ENCODE peak calls at places on chromosomes 4 and X, in seven cellular contexts. H, A, X, W, D, L and Q are unnamed samples. For H3K4me1, the result is how much of the 10 kb centered on the place peaks cover.

GRCh38 chrX:153981231-153981630 is 8.7 kb downstream of the TMEM187 start:
- DNase-seq in H (no peak), A (no peak), X (no peak), W (no peak), D (no peak), L (no peak), Q (no peak)

GRCh38 chrX:56797966-56798711 is 69.1 kb downstream of the NBDY start:
- DNase-seq in H (no peak), A (peak), X (no peak), W (no peak), D (no peak), L (no peak), Q (peak)

GRCh38 chr4:157225096-157225495 is 4.6 kb downstream of the GRIA2 start:
- DNase-seq in H (no peak), A (no peak), X (no peak), W (no peak), D (no peak), L (no peak), Q (no peak)

GRCh38 chr4:31807036-31807435 is 1086.9 kb downstream of the PCDH7 start:
- DNase-seq in H (no peak), A (no peak), X (no peak), W (no peak), D (no peak), L (no peak), Q (no peak)

GRCh38 chr4:130359537-130359936 is 1263.6 kb downstream of the C4orf33 start:
- DNase-seq in H (no peak), A (no peak), X (no peak), W (peak), D (peak), L (no peak), Q (no peak)

GRCh38 chr4:82891728-82892466 is 944 bp upstream of the SEC31A start:
- DNase-seq in H (no peak), A (no peak), X (peak), W (peak), D (peak), L (no peak), Q (no peak)

GRCh38 chrX:151724563-151725337 is 8.9 kb downstream of the FATE1 start:
- DNase-seq in H (no peak), A (no peak), X (no peak), W (no peak), D (no peak), L (no peak), Q (no peak)

GRCh38 chrX:1106478-1107210 is 105.8 kb downstream of the CRLF2 start:
- DNase-seq in H (no peak), A (no peak), X (no peak), W (no peak), D (no peak), L (no peak), Q (no peak)

GRCh38 chrX:72016881-72017783 is 106.5 kb downstream of the NHSL2 start:
- DNase-seq in H (no peak), A (no peak), X (no peak), W (no peak), D (no peak), L (no peak), Q (no peak)

GRCh38 chrX:97909245-97909644 is 1025.5 kb downstream of the RPA4 start:
- DNase-seq in H (no peak), A (no peak), X (no peak), W (no peak), D (no peak), L (no peak), Q (no peak)

GRCh38 chr4:183362916-183363542 is 40.8 kb upstream of the CLDN24 start:
- DNase-seq in H (no peak), A (no peak), X (no peak), W (peak), D (peak), L (no peak), Q (no peak)

GRCh38 chr4:149173241-149174013 is 642.2 kb downstream of the IQCM start:
- DNase-seq in H (no peak), A (no peak), X (no peak), W (peak), D (no peak), L (no peak), Q (no peak)

GRCh38 chrX:106995678-106996077 is 4.3 kb downstream of the MORC4 start:
- DNase-seq in H (no peak), A (no peak), X (no peak), W (no peak), D (no peak), L (no peak), Q (no peak)

GRCh38 chrX:148938348-148938747 is 437.9 kb downstream of the AFF2 start:
- DNase-seq in H (no peak), A (no peak), X (no peak), W (no peak), D (no peak), L (no peak), Q (no peak)

GRCh38 chrX:135112743-135113142 is 7.6 kb downstream of the ETDB start:
- DNase-seq in H (no peak), A (no peak), X (no peak), W (no peak), D (no peak), L (no peak), Q (no peak)

GRCh38 chr4:10302096-10302495 is 155.1 kb downstream of the ZNF518B start:
- DNase-seq in H (no peak), A (no peak), X (no peak), W (no peak), D (no peak), L (no peak), Q (no peak)

GRCh38 chr4:100582146-100582545 is 64.3 kb upstream of the EMCN start:
- DNase-seq in H (no peak), A (no peak), X (no peak), W (no peak), D (no peak), L (no peak), Q (no peak)

GRCh38 chr4:78165758-78166157 is 108.6 kb downstream of the FRAS1 start:
- DNase-seq in H (no peak), A (no peak), X (peak), W (no peak), D (no peak), L (no peak), Q (no peak)

GRCh38 chr4:185782523-185782922 is 29.5 kb downstream of the SORBS2 start:
- DNase-seq in H (no peak), A (no peak), X (peak), W (peak), D (no peak), L (no peak), Q (no peak)

GRCh38 chrX:13923845-13924244 is 105.8 kb downstream of the GEMIN8 start:
- DNase-seq in H (no peak), A (no peak), X (no peak), W (no peak), D (no peak), L (no peak), Q (no peak)

GRCh38 chrX:138986235-138986634 is 274.7 kb upstream of the FGF13 start:
- DNase-seq in H (no peak), A (no peak), X (no peak), W (no peak), D (no peak), L (no peak), Q (no peak)

GRCh38 chrX:72100824-72101351 is 30.8 kb downstream of the RTL5 start:
- DNase-seq in H (no peak), A (no peak), X (no peak), W (no peak), D (no peak), L (no peak), Q (peak)

GRCh38 chr4:140595065-140595464 is 26.3 kb upstream of the UCP1 start:
- DNase-seq in H (no peak), A (no peak), X (peak), W (peak), D (peak), L (no peak), Q (no peak)

GRCh38 chr4:180909279-180909678 is 1333.9 kb upstream of the TENM3 start:
- DNase-seq in H (no peak), A (no peak), X (peak), W (peak), D (peak), L (no peak), Q (no peak)

GRCh38 chrX:154019633-154020499 is at the start of gene IRAK1:
- DNase-seq in H (no peak), A (peak), X (peak), W (peak), D (peak), L (peak), Q (peak)

GRCh38 chr4:69718376-69719293 is 41.8 kb downstream of the SULT1B1 start:
- DNase-seq in H (no peak), A (no peak), X (no peak), W (peak), D (peak), L (no peak), Q (no peak)

GRCh38 chr4:159248383-159249178 is 145.7 kb downstream of the RAPGEF2 start:
- DNase-seq in H (no peak), A (no peak), X (peak), W (peak), D (no peak), L (no peak), Q (no peak)

GRCh38 chrX:152937236-152937635 is 39.4 kb downstream of the ZNF185 start:
- DNase-seq in H (no peak), A (no peak), X (no peak), W (no peak), D (no peak), L (no peak), Q (no peak)

GRCh38 chrX:77446029-77446585 is 1.1 kb upstream of the FGF16 start:
- DNase-seq in H (no peak), A (peak), X (peak), W (no peak), D (peak), L (no peak), Q (peak)

DNA sequence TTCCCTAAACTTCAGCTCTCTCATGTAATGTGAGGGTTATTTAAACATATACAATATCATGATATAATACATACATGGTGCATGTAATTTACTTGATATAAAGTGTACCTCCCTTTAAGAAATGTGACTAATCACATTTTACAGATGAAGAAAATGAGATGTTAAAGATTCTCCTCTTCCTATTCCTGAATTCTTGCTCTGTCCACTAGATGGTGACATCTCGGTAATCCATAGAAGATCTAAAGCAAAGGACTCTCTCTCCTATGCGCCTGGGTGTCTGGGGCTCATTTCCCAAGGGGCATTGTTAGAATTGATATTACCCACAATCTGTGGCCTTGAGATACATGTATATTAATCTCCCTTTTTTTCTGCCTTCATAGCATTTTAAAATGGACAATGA is 804.9 kb downstream of the RAB28 start:
- DNase-seq in H (no peak), A (no peak), X (no peak), W (no peak), D (peak), L (no peak), Q (no peak)
- TF ChIP-seq CTCF in H (no peak), A (peak), X (peak), W (no peak), D (peak), L (no peak), Q (no peak)

GRCh38 chrX:10193587-10193986 is 36.8 kb downstream of the CLCN4 start:
- DNase-seq in H (no peak), A (no peak), X (no peak), W (no peak), D (no peak), L (no peak), Q (no peak)
- H3K27ac ChIP-seq in H (no peak), A (no peak), X (no peak), W (no peak), D (no peak), L (no peak), Q (no peak)

GRCh38 chr4:26048962-26049361 is 134.9 kb downstream of the SMIM20 start:
- DNase-seq in H (no peak), A (no peak), X (no peak), W (no peak), D (no peak), L (peak), Q (no peak)

GRCh38 chr4:26048378-26048882 is 134.4 kb downstream of the SMIM20 start:
- DNase-seq in H (peak), A (no peak), X (peak), W (peak), D (no peak), L (peak), Q (no peak)

GRCh38 chr4:26050671-26051070 is 136.7 kb downstream of the SMIM20 start:
- DNase-seq in H (no peak), A (no peak), X (no peak), W (no peak), D (no peak), L (no peak), Q (no peak)

GRCh38 chr4:26050212-26050643 is 136.2 kb downstream of the SMIM20 start:
- DNase-seq in H (no peak), A (no peak), X (no peak), W (no peak), D (no peak), L (peak), Q (peak)

GRCh38 chr4:26049447-26049846 is 135.4 kb downstream of the SMIM20 start:
- DNase-seq in H (no peak), A (no peak), X (no peak), W (no peak), D (no peak), L (no peak), Q (no peak)
- H3K4me1 ChIP-seq in H (under half), A (under half), X (under half), W (under half), D (under half), L (under half), Q (under half)

DNA sequence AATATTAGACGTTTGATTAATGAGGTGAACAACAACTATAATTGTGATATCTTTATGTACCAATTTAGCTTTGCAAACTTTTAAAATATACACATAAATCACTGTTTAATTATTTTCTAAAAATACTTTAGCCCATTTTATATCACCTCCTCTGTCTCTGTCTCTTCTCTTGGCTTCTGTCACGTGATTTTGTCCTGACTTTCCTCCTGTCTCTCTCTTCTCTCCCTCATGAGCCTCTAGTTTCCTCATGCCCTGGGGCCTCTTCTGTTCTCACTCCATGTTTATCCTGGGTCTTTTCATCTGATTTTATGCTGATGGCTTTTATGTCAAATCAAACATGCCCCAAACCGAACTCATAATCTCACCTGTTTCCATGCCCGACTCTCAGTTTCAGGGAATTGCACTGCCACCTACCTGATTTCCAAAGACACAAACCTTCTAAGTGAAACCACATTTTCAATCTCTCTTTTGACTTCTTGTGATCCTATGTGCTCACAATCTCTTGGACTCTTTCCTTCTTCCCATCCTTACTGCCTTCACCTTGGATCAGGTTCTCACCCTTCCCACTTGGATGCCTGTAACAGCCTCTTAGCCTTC is 303.0 kb upstream of the GALNT7 start:
- DNase-seq in H (no peak), A (no peak), X (no peak), W (no peak), D (peak), L (no peak), Q (no peak)
- TF ChIP-seq CTCF in H (no peak), A (no peak), X (peak), W (no peak), D (peak), L (no peak), Q (no peak)

DNA sequence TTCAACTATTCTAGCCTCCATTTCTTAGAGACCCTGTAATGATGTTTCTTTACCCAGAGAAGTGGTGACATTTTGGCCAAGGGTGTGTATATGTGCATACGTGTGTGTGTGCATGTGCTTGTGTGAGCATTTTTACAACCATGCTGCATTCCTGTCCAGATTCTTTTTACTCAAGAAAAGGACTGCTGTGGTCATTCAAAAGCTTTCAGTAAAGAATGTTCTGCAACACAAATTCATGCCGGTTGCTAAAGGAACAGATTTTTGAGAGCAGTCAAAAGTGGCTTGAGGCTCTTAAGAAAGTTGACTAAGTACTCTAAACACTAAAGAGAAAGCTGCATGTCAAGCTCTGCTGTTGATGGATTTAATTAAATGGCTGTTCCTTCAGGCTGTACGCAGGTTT is 65.0 kb upstream of the FMR1 start:
- DNase-seq in H (no peak), A (no peak), X (no peak), W (no peak), D (no peak), L (no peak), Q (no peak)
- H3K27ac ChIP-seq in H (no peak), A (no peak), X (peak), W (no peak), D (no peak), L (no peak), Q (no peak)

GRCh38 chr4:7703669-7704068 is 236.0 kb downstream of the AFAP1 start:
- DNase-seq in H (no peak), A (no peak), X (no peak), W (no peak), D (no peak), L (no peak), Q (no peak)

GRCh38 chr4:7705062-7705461 is 234.6 kb downstream of the AFAP1 start:
- DNase-seq in H (no peak), A (no peak), X (no peak), W (no peak), D (peak), L (no peak), Q (no peak)

GRCh38 chr4:7704625-7705024 is 235.0 kb downstream of the AFAP1 start:
- DNase-seq in H (no peak), A (no peak), X (no peak), W (no peak), D (no peak), L (no peak), Q (no peak)

GRCh38 chr4:7704091-7704490 is 235.6 kb downstream of the AFAP1 start:
- DNase-seq in H (no peak), A (no peak), X (no peak), W (no peak), D (no peak), L (no peak), Q (no peak)

GRCh38 chr4:7705602-7706001 is 234.1 kb downstream of the AFAP1 start:
- DNase-seq in H (no peak), A (no peak), X (no peak), W (no peak), D (no peak), L (no peak), Q (no peak)
- H3K4me1 ChIP-seq in H (under half), A (under half), X (under half), W (under half), D (under half), L (under half), Q (under half)